ENCODE peak calls at places on chromosomes 13 and 19, in six cellular contexts. L is iris pigment epithelial cell; H is mucosa of descending colon; J is effector memory CD4-positive, alpha-beta T cell; S is activated CD4-positive, alpha-beta memory T cell treated with anti-CD3 and anti-CD28 coated beads, Interleukin-2, amount 10 ng/mL, durations not matched to agents 7 days and 5 days; F is T-helper 1 cell. X is an unnamed sample.

GRCh38 chr19:55549500-55550320 is 4.4 kb upstream of the SBK3 start:
- DNase-seq in L (peak; percentile 85), H (peak; percentile 27), J (no peak), S (no peak), F (no peak), X (no peak)

GRCh38 chr19:35908977-35909683 is 1.0 kb upstream of the TYROBP start:
- DNase-seq in L (no peak), H (peak; percentile 60), J (no peak), S (no peak), F (no peak), X (no peak)

GRCh38 chr19:10289836-10290438 is at the start of gene ICAM5:
- DNase-seq in L (no peak), H (no peak), J (no peak), S (peak; percentile 26), F (peak; percentile 19), X (no peak)

GRCh38 chr13:21949818-21950429 is 279.1 kb downstream of the FGF9 start:
- DNase-seq in L (no peak), H (no peak), J (no peak), S (no peak), F (no peak), X (no peak)

GRCh38 chr13:26468203-26468602 is 89.3 kb upstream of the WASF3 start:
- DNase-seq in L (no peak), H (no peak), J (no peak), S (no peak), F (no peak), X (no peak)

GRCh38 chr13:112129557-112129956 is 62.6 kb downstream of the SOX1 start:
- DNase-seq in L (no peak), H (no peak), J (no peak), S (no peak), F (no peak), X (no peak)

GRCh38 chr13:20191902-20192469 is 752 bp downstream of the GJB2 start:
- DNase-seq in L (no peak), H (peak; percentile 70), J (no peak), S (no peak), F (no peak), X (no peak)

GRCh38 chr19:9793051-9793591 is 24.6 kb upstream of the ZNF846 start:
- DNase-seq in L (peak; percentile 58), H (peak; percentile 68), J (no peak), S (peak; percentile 67), F (peak; percentile 59), X (peak; percentile 40)

GRCh38 chr13:35760678-35761308 is 284.3 kb upstream of the MAB21L1 start:
- DNase-seq in L (no peak), H (no peak), J (no peak), S (no peak), F (no peak), X (no peak)

GRCh38 chr19:2235396-2236284 is 489 bp downstream of the PLEKHJ1 start:
- DNase-seq in L (no peak), H (peak; percentile 86), J (no peak), S (no peak), F (no peak), X (no peak)

GRCh38 chr13:75761373-75761772 is 125.2 kb downstream of the LMO7 start:
- DNase-seq in L (no peak), H (no peak), J (no peak), S (no peak), F (no peak), X (no peak)

GRCh38 chr13:50810998-50811397 is 32.5 kb downstream of the DLEU7 start:
- DNase-seq in L (no peak), H (no peak), J (no peak), S (no peak), F (no peak), X (no peak)

X was measured in effector memory CD8-positive, alpha-beta T cell.